ENCODE peak calls at places on chromosomes 11 and 22, in six cellular contexts. O is activated naive CD4-positive, alpha-beta T cell; M is endothelial cell; R is CD8-positive, alpha-beta memory T cell; N is T-helper 1 cell; X is SJSA1. F is an unnamed sample.

GRCh38 chr11:119727523-119728081 is 1.4 kb downstream of the NECTIN1 start:
- DNase-seq in O (no peak), M (peak; percentile 37), R (peak; percentile 26), N (peak; percentile 12), X (peak; percentile 2), F (no peak)

GRCh38 chr22:41230399-41230785 is 10.3 kb downstream of the CHADL start:
- DNase-seq in O (no peak), M (no peak), R (no peak), N (no peak), X (no peak), F (no peak)

GRCh38 chr11:132895340-132895739 is 637.0 kb downstream of the OPCML start:
- DNase-seq in O (no peak), M (no peak), R (no peak), N (no peak), X (no peak), F (no peak)

GRCh38 chr11:108069947-108070346 is 51.4 kb upstream of the ACAT1 start:
- DNase-seq in O (no peak), M (no peak), R (no peak), N (no peak), X (no peak), F (no peak)

GRCh38 chr11:62445314-62445740 is 26.5 kb downstream of the SCGB1A1 start:
- DNase-seq in O (no peak), M (no peak), R (no peak), N (no peak), X (peak; percentile 79), F (no peak)

GRCh38 chr22:21982338-21982965 is at the start of gene TOP3B:
- DNase-seq in O (peak; percentile 64), M (peak; percentile 75), R (peak; percentile 66), N (peak; percentile 74), X (peak; percentile 62), F (peak; percentile 77)

GRCh38 chr11:96894587-96894986 is 504.8 kb downstream of the JRKL start:
- DNase-seq in O (no peak), M (no peak), R (no peak), N (no peak), X (no peak), F (no peak)

GRCh38 chr22:40413873-40414272 is 43.5 kb downstream of the SGSM3 start:
- DNase-seq in O (no peak), M (no peak), R (no peak), N (no peak), X (no peak), F (peak; percentile 11)

GRCh38 chr11:103358251-103358650 is 249.0 kb downstream of the DYNC2H1 start:
- DNase-seq in O (no peak), M (no peak), R (no peak), N (no peak), X (no peak), F (no peak)

GRCh38 chr11:130523609-130524008 is 75.2 kb downstream of the ADAMTS15 start:
- DNase-seq in O (no peak), M (no peak), R (no peak), N (no peak), X (peak; percentile 53), F (no peak)

GRCh38 chr22:31829505-31829904 is 75.7 kb downstream of the DEPDC5 start:
- DNase-seq in O (no peak), M (no peak), R (no peak), N (no peak), X (peak; percentile 88), F (no peak)

F was measured in CD14-positive monocyte.